ENCODE peak calls at places on chromosomes 13 and 19, in eight cellular contexts. One of them, this sample, is unnamed.
A peak's percentile ranks its signal among the peaks of the same experiment; 100 is the strongest.

GRCh38 chr19:43438291-43439162 is 23.8 kb downstream of the TEX101 start:
- DNase-seq in IMR-90: peak; percentile 67
- DNase-seq in H1: no peak
- DNase-seq in HCT116: no peak
- DNase-seq in SK-N-SH: peak; percentile 80
- DNase-seq in GM12878: no peak
- DNase-seq in HepG2: no peak
- DNase-seq in K562: no peak
- DNase-seq in this sample: peak; percentile 59

GRCh38 chr13:30027569-30028455 is 177.4 kb upstream of the UBL3 start:
- DNase-seq in IMR-90: peak; percentile 59
- DNase-seq in H1: no peak
- DNase-seq in HCT116: no peak
- DNase-seq in SK-N-SH: no peak
- DNase-seq in GM12878: no peak
- DNase-seq in HepG2: no peak
- DNase-seq in K562: no peak
- DNase-seq in this sample: no peak

GRCh38 chr13:51416107-51416506 is 36.7 kb downstream of the INTS6 start:
- DNase-seq in IMR-90: no peak
- DNase-seq in H1: no peak
- DNase-seq in HCT116: no peak
- DNase-seq in SK-N-SH: no peak
- DNase-seq in GM12878: no peak
- DNase-seq in HepG2: no peak
- DNase-seq in K562: no peak
- DNase-seq in this sample: no peak

GRCh38 chr13:33229446-33230177 is 55.9 kb downstream of the STARD13 start:
- DNase-seq in IMR-90: no peak
- DNase-seq in H1: no peak
- DNase-seq in HCT116: no peak
- DNase-seq in SK-N-SH: peak; percentile 49
- DNase-seq in GM12878: no peak
- DNase-seq in HepG2: peak; percentile 92
- DNase-seq in K562: no peak
- DNase-seq in this sample: no peak

GRCh38 chr13:24106429-24106828 is 54.1 kb upstream of the SPATA13 start:
- DNase-seq in IMR-90: no peak
- DNase-seq in H1: no peak
- DNase-seq in HCT116: no peak
- DNase-seq in SK-N-SH: no peak
- DNase-seq in GM12878: no peak
- DNase-seq in HepG2: peak; percentile 90
- DNase-seq in K562: no peak
- DNase-seq in this sample: no peak

GRCh38 chr13:27796544-27797227 is 4.4 kb downstream of the GSX1 start:
- DNase-seq in IMR-90: no peak
- DNase-seq in H1: no peak
- DNase-seq in HCT116: no peak
- DNase-seq in SK-N-SH: no peak
- DNase-seq in GM12878: no peak
- DNase-seq in HepG2: no peak
- DNase-seq in K562: no peak
- DNase-seq in this sample: no peak

GRCh38 chr13:50149143-50149703 is 134.0 kb downstream of the KCNRG start:
- DNase-seq in IMR-90: no peak
- DNase-seq in H1: no peak
- DNase-seq in HCT116: no peak
- DNase-seq in SK-N-SH: no peak
- DNase-seq in GM12878: no peak
- DNase-seq in HepG2: no peak
- DNase-seq in K562: no peak
- DNase-seq in this sample: no peak

GRCh38 chr13:66021846-66022245 is 1208.3 kb downstream of the PCDH9 start:
- DNase-seq in IMR-90: no peak
- DNase-seq in H1: no peak
- DNase-seq in HCT116: no peak
- DNase-seq in SK-N-SH: no peak
- DNase-seq in GM12878: no peak
- DNase-seq in HepG2: no peak
- DNase-seq in K562: no peak
- DNase-seq in this sample: no peak

GRCh38 chr13:67148219-67148583 is 81.9 kb downstream of the PCDH9 start:
- DNase-seq in IMR-90: peak; percentile 68
- DNase-seq in H1: no peak
- DNase-seq in HCT116: no peak
- DNase-seq in SK-N-SH: no peak
- DNase-seq in GM12878: no peak
- DNase-seq in HepG2: no peak
- DNase-seq in K562: no peak
- DNase-seq in this sample: no peak

GRCh38 chr19:7831452-7831851 is 1.4 kb downstream of the EVI5L start:
- DNase-seq in IMR-90: peak; percentile 34
- DNase-seq in H1: peak; percentile 74
- DNase-seq in HCT116: peak; percentile 66
- DNase-seq in SK-N-SH: no peak
- DNase-seq in GM12878: no peak
- DNase-seq in HepG2: peak; percentile 70
- DNase-seq in K562: peak; percentile 66
- DNase-seq in this sample: peak; percentile 73

GRCh38 chr19:33621811-33622504 is at the start of gene CHST8:
- DNase-seq in IMR-90: no peak
- DNase-seq in H1: peak; percentile 86
- DNase-seq in HCT116: no peak
- DNase-seq in SK-N-SH: peak; percentile 93
- DNase-seq in GM12878: no peak
- DNase-seq in HepG2: no peak
- DNase-seq in K562: peak; percentile 24
- DNase-seq in this sample: no peak

GRCh38 chr13:20106751-20107150 is 54.1 kb downstream of the GJA3 start:
- DNase-seq in IMR-90: no peak
- DNase-seq in H1: no peak
- DNase-seq in HCT116: no peak
- DNase-seq in SK-N-SH: peak; percentile 39
- DNase-seq in GM12878: no peak
- DNase-seq in HepG2: no peak
- DNase-seq in K562: no peak
- DNase-seq in this sample: no peak

GRCh38 chr13:23384111-23384510 is 49.4 kb downstream of the SACS start:
- DNase-seq in IMR-90: peak; percentile 90
- DNase-seq in H1: no peak
- DNase-seq in HCT116: no peak
- DNase-seq in SK-N-SH: no peak
- DNase-seq in GM12878: peak; percentile 82
- DNase-seq in HepG2: no peak
- DNase-seq in K562: no peak
- DNase-seq in this sample: no peak

GRCh38 chr19:48681127-48681470 is 8.3 kb upstream of the NTN5 start:
- DNase-seq in IMR-90: peak; percentile 93
- DNase-seq in H1: no peak
- DNase-seq in HCT116: no peak
- DNase-seq in SK-N-SH: no peak
- DNase-seq in GM12878: no peak
- DNase-seq in HepG2: no peak
- DNase-seq in K562: peak; percentile 64
- DNase-seq in this sample: no peak

GRCh38 chr13:106475852-106476251 is 59.6 kb downstream of the EFNB2 start:
- DNase-seq in IMR-90: no peak
- DNase-seq in H1: no peak
- DNase-seq in HCT116: no peak
- DNase-seq in SK-N-SH: no peak
- DNase-seq in GM12878: no peak
- DNase-seq in HepG2: no peak
- DNase-seq in K562: no peak
- DNase-seq in this sample: no peak

GRCh38 chr19:28864577-28865042 is 348.3 kb downstream of the UQCRFS1 start:
- DNase-seq in IMR-90: peak; percentile 7
- DNase-seq in H1: no peak
- DNase-seq in HCT116: no peak
- DNase-seq in SK-N-SH: no peak
- DNase-seq in GM12878: no peak
- DNase-seq in HepG2: no peak
- DNase-seq in K562: no peak
- DNase-seq in this sample: no peak

GRCh38 chr19:7267792-7268736 is 26.1 kb downstream of the INSR start:
- DNase-seq in IMR-90: no peak
- DNase-seq in H1: no peak
- DNase-seq in HCT116: no peak
- DNase-seq in SK-N-SH: no peak
- DNase-seq in GM12878: no peak
- DNase-seq in HepG2: no peak
- DNase-seq in K562: no peak
- DNase-seq in this sample: no peak

DNA sequence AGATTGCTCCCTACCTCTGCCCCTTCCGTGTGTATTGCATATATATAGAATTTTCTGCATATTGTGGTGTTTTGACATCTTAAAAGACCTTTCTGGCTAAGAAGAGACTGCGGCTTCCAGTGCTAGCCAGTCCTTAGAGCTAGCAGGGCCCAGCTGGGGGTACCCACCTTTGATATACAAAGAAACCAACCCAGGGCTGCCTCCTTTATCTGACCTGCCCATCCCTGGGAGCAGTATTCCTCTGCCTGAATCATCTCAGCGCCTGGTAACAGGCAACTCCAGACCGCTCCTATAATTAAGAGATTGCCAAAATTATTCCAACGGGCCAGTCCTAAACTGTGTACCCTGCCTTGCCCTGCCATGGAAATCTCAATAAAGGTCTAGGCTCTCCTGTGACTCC is 186.3 kb upstream of the RNF113B start:
- DNase-seq in IMR-90: no peak
- DNase-seq in H1: no peak
- DNase-seq in HCT116: no peak
- DNase-seq in SK-N-SH: no peak
- DNase-seq in GM12878: no peak
- DNase-seq in HepG2: no peak
- DNase-seq in K562: no peak
- DNase-seq in this sample: no peak
- TF ChIP-seq RAD21 in IMR-90: no peak
- TF ChIP-seq RAD21 in H1: no peak
- TF ChIP-seq RAD21 in HCT116: no peak
- TF ChIP-seq RAD21 in SK-N-SH: no peak
- TF ChIP-seq RAD21 in GM12878: no peak
- TF ChIP-seq RAD21 in HepG2: no peak
- TF ChIP-seq RAD21 in K562: no peak
- TF ChIP-seq RAD21 in this sample: no peak

GRCh38 chr13:99176309-99177276 is 24.1 kb upstream of the UBAC2 start:
- DNase-seq in IMR-90: peak; percentile 43
- DNase-seq in H1: peak; percentile 94
- DNase-seq in HCT116: peak; percentile 62
- DNase-seq in SK-N-SH: peak; percentile 85
- DNase-seq in GM12878: no peak
- DNase-seq in HepG2: peak; percentile 58
- DNase-seq in K562: peak; percentile 78
- DNase-seq in this sample: peak; percentile 59
- TF ChIP-seq RAD21 in IMR-90: peak; percentile 92
- TF ChIP-seq RAD21 in H1: peak; percentile 98
- TF ChIP-seq RAD21 in HCT116: peak; percentile 94
- TF ChIP-seq RAD21 in SK-N-SH: peak; percentile 92
- TF ChIP-seq RAD21 in GM12878: peak; percentile 99
- TF ChIP-seq RAD21 in HepG2: peak; percentile 86
- TF ChIP-seq RAD21 in K562: peak; percentile 55
- TF ChIP-seq RAD21 in this sample: peak; percentile 83

GRCh38 chr19:35297515-35297848 is 5.5 kb downstream of the MAG start:
- DNase-seq in IMR-90: no peak
- DNase-seq in H1: no peak
- DNase-seq in HCT116: no peak
- DNase-seq in SK-N-SH: no peak
- DNase-seq in GM12878: no peak
- DNase-seq in HepG2: no peak
- DNase-seq in K562: no peak
- DNase-seq in this sample: no peak

GRCh38 chr19:35295453-35295791 is 3.5 kb downstream of the MAG start:
- DNase-seq in IMR-90: no peak
- DNase-seq in H1: peak; percentile 56
- DNase-seq in HCT116: no peak
- DNase-seq in SK-N-SH: no peak
- DNase-seq in GM12878: no peak
- DNase-seq in HepG2: no peak
- DNase-seq in K562: no peak
- DNase-seq in this sample: no peak

GRCh38 chr19:35297922-35298321 is 6.0 kb downstream of the MAG start:
- DNase-seq in IMR-90: no peak
- DNase-seq in H1: no peak
- DNase-seq in HCT116: no peak
- DNase-seq in SK-N-SH: no peak
- DNase-seq in GM12878: no peak
- DNase-seq in HepG2: no peak
- DNase-seq in K562: no peak
- DNase-seq in this sample: no peak

GRCh38 chr19:35295792-35296462 is 4.0 kb downstream of the MAG start:
- DNase-seq in IMR-90: no peak
- DNase-seq in H1: peak; percentile 66
- DNase-seq in HCT116: no peak
- DNase-seq in SK-N-SH: no peak
- DNase-seq in GM12878: no peak
- DNase-seq in HepG2: no peak
- DNase-seq in K562: peak; percentile 63
- DNase-seq in this sample: no peak

DNA sequence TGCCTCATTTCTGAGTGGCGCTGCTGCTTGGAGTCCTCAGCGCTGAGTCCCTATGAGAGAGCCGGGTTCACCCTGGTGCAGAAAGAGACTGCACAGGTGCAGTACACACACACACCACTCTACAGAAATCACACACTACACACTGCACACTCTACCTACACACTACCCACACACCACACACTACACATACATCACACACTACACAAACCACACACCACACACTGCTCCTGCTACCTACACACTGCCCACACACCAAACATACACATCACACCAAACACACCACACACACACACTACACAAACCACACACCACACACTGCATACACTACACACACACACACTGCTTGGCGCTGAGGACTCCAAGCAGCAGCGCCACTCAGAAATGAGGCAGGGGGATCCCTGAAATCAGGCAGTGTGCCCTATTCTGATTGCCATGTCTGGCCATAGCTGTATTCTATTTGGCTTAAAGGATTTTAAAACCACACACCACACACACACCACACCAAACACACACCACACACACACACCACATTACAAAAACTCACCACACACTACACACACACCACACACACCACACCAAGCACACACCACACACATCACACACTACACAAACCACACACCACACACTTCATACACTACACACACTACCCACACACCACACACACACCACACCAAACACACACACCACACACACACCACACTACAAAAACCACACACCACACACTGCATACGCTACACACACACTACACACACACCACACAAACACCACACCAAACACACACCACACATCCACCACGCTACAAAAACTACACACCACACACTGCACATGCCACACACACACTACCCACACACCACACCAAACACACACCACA is 4.9 kb downstream of the MAG start:
- DNase-seq in IMR-90: no peak
- DNase-seq in H1: no peak
- DNase-seq in HCT116: no peak
- DNase-seq in SK-N-SH: no peak
- DNase-seq in GM12878: no peak
- DNase-seq in HepG2: no peak
- DNase-seq in K562: no peak
- DNase-seq in this sample: peak; percentile 39
- TF ChIP-seq RAD21 in IMR-90: no peak
- TF ChIP-seq RAD21 in H1: no peak
- TF ChIP-seq RAD21 in HCT116: no peak
- TF ChIP-seq RAD21 in SK-N-SH: no peak
- TF ChIP-seq RAD21 in GM12878: no peak
- TF ChIP-seq RAD21 in HepG2: no peak
- TF ChIP-seq RAD21 in K562: no peak
- TF ChIP-seq RAD21 in this sample: no peak

GRCh38 chr13:44176173-44176572 is 197.5 kb upstream of the SERP2 start:
- DNase-seq in IMR-90: peak; percentile 41
- DNase-seq in H1: no peak
- DNase-seq in HCT116: no peak
- DNase-seq in SK-N-SH: no peak
- DNase-seq in GM12878: no peak
- DNase-seq in HepG2: no peak
- DNase-seq in K562: no peak
- DNase-seq in this sample: no peak
- TF ChIP-seq RAD21 in IMR-90: no peak
- TF ChIP-seq RAD21 in H1: no peak
- TF ChIP-seq RAD21 in HCT116: no peak
- TF ChIP-seq RAD21 in SK-N-SH: no peak
- TF ChIP-seq RAD21 in GM12878: no peak
- TF ChIP-seq RAD21 in HepG2: no peak
- TF ChIP-seq RAD21 in K562: no peak
- TF ChIP-seq RAD21 in this sample: no peak

This sample was measured in A549.